ENCODE peak calls at places on chromosomes 13 and 19, in four cellular contexts. I is GM10248, U is NCI-H1105 treated with DMSO at 0.1 percent for 48 hours, T is pancreas. H is an unnamed sample.

GRCh38 chr19:7986321-7987083 is 18.9 kb downstream of the ELAVL1 start:
- DNase-seq in I (no peak), U (no peak), T (peak), H (no peak)

GRCh38 chr13:20495087-20496023 is 30.3 kb downstream of the CRYL1 start:
- DNase-seq in T (no peak), I (peak), U (peak), H (peak)

GRCh38 chr19:45670670-45671453 is 2.8 kb downstream of the GIPR start:
- DNase-seq in T (peak), I (peak), U (no peak), H (peak)

GRCh38 chr13:72458701-72459100 is 268.7 kb downstream of the MZT1 start:
- DNase-seq in I (no peak), T (no peak), U (no peak), H (peak)

GRCh38 chr19:9945319-9945966 is 9.1 kb upstream of the OLFM2 start:
- DNase-seq in T (no peak), I (no peak), U (no peak), H (peak)

GRCh38 chr13:91014696-91015095 is 332.8 kb upstream of the MIR17HG start:
- DNase-seq in T (no peak), U (no peak), I (no peak), H (no peak)

GRCh38 chr13:74061939-74062595 is 72.1 kb downstream of the KLF12 start:
- DNase-seq in U (no peak), T (no peak), I (peak), H (no peak)

GRCh38 chr19:57068921-57069697 is 50.7 kb upstream of the USP29 start:
- DNase-seq in T (no peak), U (no peak), I (no peak), H (peak)

GRCh38 chr19:16234552-16235445 is 37.1 kb downstream of the AP1M1 start:
- DNase-seq in I (no peak), T (no peak), U (no peak), H (no peak)

GRCh38 chr19:6551607-6552450 is 21.0 kb downstream of the TNFSF9 start:
- DNase-seq in I (peak), T (no peak), U (no peak), H (no peak)

GRCh38 chr13:71828564-71828963 is 38.4 kb downstream of the DACH1 start:
- DNase-seq in U (no peak), I (no peak), T (no peak), H (no peak)

GRCh38 chr19:45200614-45201013 is 22.0 kb downstream of the BLOC1S3 start:
- DNase-seq in T (no peak), I (no peak), U (no peak), H (peak)

GRCh38 chr19:40191836-40192646 is 815 bp downstream of the MAP3K10 start:
- DNase-seq in I (peak), U (no peak), T (peak), H (peak)

GRCh38 chr19:7113233-7113632 is 43.7 kb downstream of the ZNF557 start:
- DNase-seq in I (no peak), T (no peak), U (no peak), H (no peak)

GRCh38 chr19:36256064-36256463 is 41.2 kb downstream of the ZNF146 start:
- DNase-seq in I (no peak), T (no peak), U (no peak), H (no peak)

GRCh38 chr19:38666662-38667448 is 19.4 kb downstream of the ACTN4 start:
- DNase-seq in U (no peak), T (no peak), I (peak), H (no peak)

GRCh38 chr19:33389574-33390119 is 16.1 kb downstream of the CEBPG start:
- DNase-seq in U (no peak), T (peak), I (peak), H (no peak)

GRCh38 chr19:40571831-40572495 is 4.7 kb upstream of the SHKBP1 start:
- DNase-seq in I (no peak), U (no peak), T (no peak), H (no peak)

GRCh38 chr13:33642374-33643065 is 175.4 kb upstream of the RFC3 start:
- DNase-seq in T (peak), I (no peak), U (no peak), H (no peak)

GRCh38 chr13:109608503-109608902 is 177.9 kb downstream of the IRS2 start:
- DNase-seq in U (no peak), T (no peak), I (no peak), H (no peak)

GRCh38 chr13:94902722-94903407 is 190.5 kb upstream of the SOX21 start:
- DNase-seq in I (no peak), U (no peak), T (no peak), H (no peak)

GRCh38 chr13:24644051-24644450 is 36.2 kb upstream of the ATP12A start:
- DNase-seq in I (no peak), T (no peak), U (no peak), H (no peak)

GRCh38 chr13:36297600-36298338 is at the start of gene CCDC169:
- DNase-seq in U (peak), T (peak), I (peak), H (peak)

GRCh38 chr19:49983645-49984229 is 22.8 kb upstream of the SIGLEC11 start:
- DNase-seq in I (peak), U (peak), T (no peak), H (peak)

GRCh38 chr13:98741741-98742435 is 10.6 kb downstream of the SLC15A1 start:
- DNase-seq in I (no peak), U (no peak), T (peak), H (peak)

H was measured in thyroid gland.